ENCODE peak calls at places on chromosome 1, in seven cellular contexts. N is suprapubic skin, K is transverse colon, H is A549, J is ovary, A is K562, S is tibial nerve. E is an unnamed sample.

GRCh38 chr1:214337015-214337414 is 56.1 kb downstream of the SMYD2 start:
- DNase-seq in N (no peak), K (no peak), H (no peak), J (no peak), A (no peak), S (no peak), E (no peak)

GRCh38 chr1:171222961-171223360 is 25.3 kb upstream of the FMO1 start:
- DNase-seq in N (no peak), K (no peak), H (no peak), J (no peak), A (no peak), S (no peak), E (no peak)

GRCh38 chr1:159872896-159873295 is 10.4 kb upstream of the VSIG8 start:
- DNase-seq in N (no peak), K (no peak), H (no peak), J (no peak), A (no peak), S (no peak), E (no peak)

GRCh38 chr1:196660912-196661311 is 9.1 kb downstream of the CFH start:
- DNase-seq in N (no peak), K (no peak), H (peak), J (no peak), A (peak), S (no peak), E (no peak)

GRCh38 chr1:25707280-25708016 is 90.9 kb downstream of the MAN1C1 start:
- DNase-seq in N (no peak), K (no peak), H (no peak), J (no peak), A (no peak), S (no peak), E (peak)

GRCh38 chr1:3221112-3222041 is 152.4 kb downstream of the PRDM16 start:
- DNase-seq in N (no peak), K (no peak), H (no peak), J (no peak), A (no peak), S (no peak), E (no peak)

GRCh38 chr1:17577907-17578297 is 38.4 kb downstream of the ARHGEF10L start:
- DNase-seq in N (no peak), K (no peak), H (no peak), J (no peak), A (no peak), S (no peak), E (no peak)

GRCh38 chr1:229171934-229172333 is 99.0 kb upstream of the RAB4A start:
- DNase-seq in N (no peak), K (peak), H (no peak), J (no peak), A (no peak), S (no peak), E (no peak)

GRCh38 chr1:81617308-81618027 is 183.3 kb upstream of the ADGRL2 start:
- DNase-seq in N (no peak), K (no peak), H (no peak), J (no peak), A (no peak), S (no peak), E (no peak)

GRCh38 chr1:206472886-206473285 is 2.6 kb downstream of the IKBKE start:
- DNase-seq in N (no peak), K (no peak), H (no peak), J (no peak), A (no peak), S (no peak), E (no peak)
- TF ChIP-seq POLR2A in N (no peak), K (no peak), H (no peak), J (no peak), A (no peak), S (no peak), E (no peak)

DNA sequence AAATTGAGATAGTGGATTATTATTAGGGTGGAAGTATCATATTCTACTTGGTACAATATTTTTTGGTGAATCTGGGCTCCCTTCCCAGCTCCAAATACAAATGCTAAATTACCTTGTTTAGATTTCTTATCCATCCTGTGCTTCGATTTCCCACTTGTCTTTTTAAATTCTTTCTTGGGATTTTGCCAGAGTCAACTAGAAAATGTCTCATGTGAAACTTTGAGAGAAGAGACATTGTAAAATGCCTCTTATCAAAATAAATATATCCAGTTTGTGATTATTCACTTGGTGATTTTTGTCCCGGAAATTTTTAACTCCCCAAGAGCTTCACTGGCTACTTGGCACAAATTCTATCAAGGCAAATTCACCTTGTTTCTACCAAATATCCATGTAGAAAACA is 202.0 kb downstream of the FMN2 start:
- DNase-seq in N (no peak), K (no peak), H (no peak), J (no peak), A (no peak), S (no peak), E (no peak)
- TF ChIP-seq CTCF in N (no peak), K (no peak), H (no peak), J (no peak), A (no peak), S (no peak), E (no peak)

GRCh38 chr1:156282143-156282478 is 514 bp downstream of the SMG5 start:
- DNase-seq in N (no peak), K (no peak), H (no peak), J (no peak), A (no peak), S (no peak), E (no peak)

GRCh38 chr1:156284762-156285161 is 637 bp downstream of the TMEM79 start:
- DNase-seq in N (no peak), K (no peak), H (no peak), J (no peak), A (no peak), S (no peak), E (no peak)

GRCh38 chr1:156284112-156284511 is at the start of gene TMEM79:
- DNase-seq in N (no peak), K (peak), H (no peak), J (no peak), A (no peak), S (no peak), E (no peak)

GRCh38 chr1:156281281-156282142 is 1.1 kb downstream of the SMG5 start:
- DNase-seq in N (no peak), K (no peak), H (no peak), J (no peak), A (peak), S (no peak), E (no peak)

GRCh38 chr1:156282479-156283222 is at the start of gene SMG5:
- DNase-seq in N (peak), K (peak), H (peak), J (peak), A (peak), S (peak), E (peak)
- TF ChIP-seq EP300 in N (no peak), K (no peak), H (no peak), J (no peak), A (peak), S (peak), E (peak)

DNA sequence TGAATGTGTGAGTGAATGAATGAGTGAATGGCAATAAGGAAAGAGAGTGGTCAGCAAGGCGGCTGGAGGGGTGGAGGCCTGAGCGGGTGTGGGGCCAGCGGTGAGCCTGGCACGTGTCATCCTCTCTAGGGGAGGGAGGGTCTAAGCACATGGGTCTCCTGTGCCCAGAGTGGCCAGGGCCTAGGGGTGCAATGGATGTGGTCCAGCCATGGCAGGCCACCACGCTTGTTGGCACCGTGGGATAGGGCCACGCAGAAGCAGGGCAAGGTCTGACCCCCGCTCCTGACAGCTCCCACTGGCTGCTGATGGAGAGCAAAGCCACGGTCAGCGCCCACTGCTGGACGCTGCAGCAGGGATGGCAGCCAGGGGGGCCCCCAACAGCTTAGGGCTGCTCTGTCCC is 19.5 kb upstream of the SPSB1 start:
- DNase-seq in N (no peak), K (no peak), H (no peak), J (no peak), A (no peak), S (no peak), E (no peak)
- TF ChIP-seq POLR2A in N (no peak), K (no peak), H (no peak), J (no peak), A (no peak), S (no peak), E (no peak)

DNA sequence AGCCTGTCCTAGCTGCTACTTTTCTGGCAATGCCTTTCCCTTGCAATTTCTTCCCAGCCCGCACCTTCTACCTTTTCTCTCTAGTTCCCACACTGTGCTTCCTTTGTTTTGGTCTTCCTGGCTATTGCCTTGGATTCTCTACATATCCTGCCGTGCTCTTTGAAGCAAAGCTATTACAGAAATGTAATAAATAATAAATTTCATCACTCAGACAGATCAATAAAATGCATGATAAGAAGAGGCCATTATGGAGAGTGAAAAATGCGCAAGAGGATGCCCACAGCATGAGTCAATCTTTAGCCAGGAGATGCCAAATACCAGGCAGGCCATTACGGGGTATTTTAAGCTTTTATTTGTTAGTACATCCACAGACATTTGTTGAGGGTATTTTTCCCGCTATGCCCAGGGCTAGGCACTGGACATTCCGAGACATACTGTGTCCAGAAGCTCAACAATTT is 163.6 kb downstream of the ST6GALNAC3 start:
- DNase-seq in N (no peak), K (no peak), H (no peak), J (no peak), A (no peak), S (no peak), E (no peak)
- TF ChIP-seq CTCF in N (no peak), K (no peak), H (no peak), J (no peak), A (no peak), S (no peak), E (no peak)

DNA sequence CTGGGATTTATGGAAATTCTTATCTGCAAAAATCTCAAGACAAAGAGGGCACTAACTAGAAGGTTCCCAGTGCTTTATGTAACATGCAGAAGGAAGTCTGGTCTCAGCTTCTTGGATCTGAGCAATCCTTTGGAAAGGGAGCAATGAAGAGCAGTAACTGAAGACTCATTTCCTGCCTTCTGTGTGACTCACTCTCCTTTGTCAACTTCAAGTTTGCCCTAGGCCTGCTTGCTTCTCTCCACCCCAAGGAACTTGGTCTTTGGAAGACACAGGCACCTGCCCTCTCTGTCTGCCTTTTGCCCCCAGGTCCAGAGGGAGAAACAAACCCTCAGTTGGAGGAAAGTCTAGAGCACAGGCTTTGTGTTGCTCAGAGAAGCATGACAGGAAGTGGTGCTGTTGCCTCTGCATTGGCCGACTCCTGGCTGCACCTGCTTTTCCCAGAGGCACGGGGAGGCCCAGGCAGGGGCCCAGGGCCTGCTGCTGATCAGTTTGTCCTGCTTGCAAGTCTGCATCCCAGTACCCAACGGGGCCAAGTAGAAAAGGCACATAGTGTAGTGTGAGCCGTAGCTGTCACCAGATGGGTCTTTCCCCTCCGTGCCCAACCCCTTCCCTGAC is 137.2 kb downstream of the DHRS3 start:
- DNase-seq in N (no peak), K (peak), H (peak), J (no peak), A (peak), S (no peak), E (no peak)
- TF ChIP-seq EP300 in N (no peak), K (no peak), H (peak), J (no peak), A (peak), S (peak), E (no peak)